ENCODE peak calls at places on chromosome 12, in ten cellular contexts. X is uterus, Z is GM23248, O is IMR-90, P is SK-N-SH, F is psoas muscle, Y is kidney, W is ovary, N is PC-3, B is heart left ventricle. M is an unnamed sample.

GRCh38 chr12:92365333-92365732 is 219.7 kb upstream of the BTG1 start:
- DNase-seq in X (no peak), Z (no peak), O (no peak), P (no peak), F (no peak), Y (no peak), W (no peak), N (no peak), B (no peak), M (no peak)

GRCh38 chr12:57227315-57228115 is 2.0 kb upstream of the SHMT2 start:
- DNase-seq in X (no peak), Z (peak; percentile 56), O (peak; percentile 26), P (no peak), F (no peak), Y (no peak), W (no peak), N (peak; percentile 46), B (no peak), M (no peak)

GRCh38 chr12:50283924-50284236 is 560 bp upstream of the LIMA1 start:
- DNase-seq in X (no peak), Z (peak; percentile 60), O (no peak), P (no peak), F (no peak), Y (no peak), W (no peak), N (no peak), B (no peak), M (no peak)

GRCh38 chr12:100843061-100843460 is 48.5 kb downstream of the ANO4 start:
- DNase-seq in X (no peak), Z (no peak), O (no peak), P (no peak), F (no peak), Y (no peak), W (no peak), N (no peak), B (no peak), M (no peak)

GRCh38 chr12:105090361-105090760 is 6.1 kb upstream of the ALDH1L2 start:
- DNase-seq in X (no peak), Z (no peak), O (no peak), P (no peak), F (no peak), Y (no peak), W (no peak), N (no peak), B (no peak), M (no peak)

GRCh38 chr12:32666510-32666909 is 12.6 kb upstream of the DNM1L start:
- DNase-seq in X (no peak), Z (no peak), O (no peak), P (no peak), F (no peak), Y (no peak), W (no peak), N (peak; percentile 73), B (no peak), M (no peak)

GRCh38 chr12:98974767-98975381 is 329.8 kb downstream of the APAF1 start:
- DNase-seq in X (no peak), Z (no peak), O (no peak), P (no peak), F (no peak), Y (no peak), W (no peak), N (no peak), B (no peak), M (no peak)

GRCh38 chr12:131783915-131784541 is 44.2 kb upstream of the MMP17 start:
- DNase-seq in X (no peak), Z (peak; percentile 96), O (peak; percentile 86), P (no peak), F (no peak), Y (no peak), W (no peak), N (peak; percentile 84), B (no peak), M (no peak)

GRCh38 chr12:45257185-45257585 is 41.3 kb downstream of the ANO6 start:
- DNase-seq in X (no peak), Z (no peak), O (no peak), P (no peak), F (no peak), Y (no peak), W (no peak), N (no peak), B (no peak), M (no peak)

GRCh38 chr12:45260481-45260824 is 44.6 kb downstream of the ANO6 start:
- DNase-seq in X (no peak), Z (no peak), O (no peak), P (no peak), F (no peak), Y (no peak), W (no peak), N (no peak), B (no peak), M (no peak)

GRCh38 chr12:45259732-45260480 is 44.0 kb downstream of the ANO6 start:
- DNase-seq in X (no peak), Z (peak; percentile 70), O (peak; percentile 84), P (no peak), F (no peak), Y (no peak), W (no peak), N (peak; percentile 25), B (no peak), M (no peak)

GRCh38 chr12:45263587-45263986 is 47.7 kb downstream of the ANO6 start:
- DNase-seq in X (no peak), Z (no peak), O (no peak), P (no peak), F (no peak), Y (no peak), W (no peak), N (no peak), B (no peak), M (no peak)

DNA sequence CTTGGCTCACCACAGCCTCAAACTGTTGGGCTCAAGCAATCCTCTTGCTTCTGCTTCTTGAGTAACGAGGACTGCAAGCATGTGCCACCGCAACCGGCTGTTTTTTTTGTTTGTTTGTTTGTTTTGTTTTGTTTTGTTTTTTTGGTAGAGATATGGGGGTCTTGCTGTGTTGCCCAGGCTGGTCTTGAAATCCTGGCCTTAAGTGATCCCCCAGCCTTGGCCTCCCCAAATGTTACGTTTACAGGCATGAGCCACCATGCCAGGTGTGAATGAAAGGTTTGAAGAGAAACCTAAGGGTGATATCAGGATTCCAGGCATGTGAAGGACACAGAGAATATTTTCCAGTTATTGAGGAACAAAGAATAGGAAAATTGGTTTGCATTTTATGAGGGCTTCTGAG is 45.0 kb downstream of the ANO6 start:
- DNase-seq in X (no peak), Z (no peak), O (no peak), P (no peak), F (no peak), Y (no peak), W (no peak), N (no peak), B (no peak), M (no peak)
- H3K4me1 ChIP-seq in X (peaks cover 4% of the 10 kb centered on the region), Z (peaks cover 19% of the 10 kb centered on the region), O (peaks cover 8% of the 10 kb centered on the region), P (peaks cover 10% of the 10 kb centered on the region), F (peaks cover 58% of the 10 kb centered on the region), Y (peaks cover 16% of the 10 kb centered on the region), W (peaks cover 23% of the 10 kb centered on the region), N (no peaks in the 10 kb centered on the region), B (peaks cover 13% of the 10 kb centered on the region), M (no peaks in the 10 kb centered on the region)

GRCh38 chr12:48815281-48816110 is 2.8 kb upstream of the CACNB3 start:
- DNase-seq in X (peak; percentile 80), Z (peak; percentile 88), O (peak; percentile 78), P (peak; percentile 89), F (peak; percentile 72), Y (peak; percentile 91), W (peak; percentile 83), N (peak; percentile 81), B (peak; percentile 83), M (peak; percentile 78)

GRCh38 chr12:48816148-48816854 is 2.0 kb upstream of the CACNB3 start:
- DNase-seq in X (no peak), Z (peak; percentile 26), O (no peak), P (no peak), F (no peak), Y (no peak), W (no peak), N (peak; percentile 41), B (no peak), M (peak; percentile 42)

GRCh38 chr12:48813464-48814312 is 4.6 kb upstream of the CACNB3 start:
- DNase-seq in X (no peak), Z (no peak), O (peak; percentile 50), P (no peak), F (no peak), Y (no peak), W (peak; percentile 67), N (no peak), B (no peak), M (no peak)

GRCh38 chr12:48812389-48812788 is 5.9 kb upstream of the CACNB3 start:
- DNase-seq in X (no peak), Z (no peak), O (no peak), P (no peak), F (no peak), Y (no peak), W (no peak), N (no peak), B (no peak), M (no peak)

DNA sequence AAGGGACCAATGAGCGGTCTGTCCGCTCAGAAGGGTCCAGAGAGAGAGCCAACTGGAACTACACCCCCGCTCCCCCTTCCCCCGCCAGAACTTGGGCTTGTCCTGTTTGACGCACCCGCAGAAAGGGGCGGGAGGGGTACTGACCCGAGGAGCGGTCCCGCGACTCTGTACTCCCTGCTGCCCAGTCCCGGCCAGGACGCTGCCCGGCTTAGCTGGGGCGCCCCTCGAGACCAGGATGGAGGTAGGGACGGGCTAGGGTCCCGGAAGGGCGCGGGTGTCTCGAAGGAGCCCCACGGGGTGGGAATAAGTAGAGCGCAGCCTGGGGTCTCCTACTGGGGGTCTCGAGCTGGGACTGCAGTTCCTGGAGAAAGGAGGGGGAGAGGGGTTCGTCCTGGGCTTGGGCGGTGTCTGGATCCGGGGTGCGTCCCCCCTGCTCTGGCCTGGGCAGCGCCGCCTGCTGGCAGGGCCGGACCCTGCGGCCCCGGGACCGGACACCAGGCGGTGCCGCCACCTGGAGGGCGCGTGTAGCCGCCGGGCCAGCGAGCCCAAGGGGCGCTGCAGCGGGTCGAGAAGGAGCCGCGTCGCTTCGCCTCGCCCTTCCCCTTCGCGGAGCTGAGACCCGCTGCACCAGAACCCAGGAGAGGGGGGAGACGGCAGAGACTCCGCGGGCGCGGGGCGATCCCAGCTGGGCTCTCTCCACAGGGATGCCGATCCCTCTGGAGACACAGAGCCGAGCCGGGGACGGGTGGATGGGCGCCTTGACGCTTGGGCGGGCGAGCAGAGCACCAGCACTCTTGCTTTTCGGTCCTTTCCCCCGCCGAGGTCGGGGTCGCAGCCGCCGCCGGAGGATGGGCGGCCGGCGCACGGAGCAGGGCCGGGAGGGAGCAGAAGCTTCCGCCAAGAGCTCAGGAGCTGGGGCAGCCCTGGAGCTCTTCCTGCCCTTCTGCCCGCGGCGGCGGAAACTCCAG is 3.7 kb upstream of the CACNB3 start:
- DNase-seq in X (peak; percentile 87), Z (peak; percentile 92), O (peak; percentile 75), P (peak; percentile 96), F (peak; percentile 86), Y (peak; percentile 93), W (peak; percentile 88), N (peak; percentile 82), B (peak; percentile 84), M (peak; percentile 81)
- H3K4me1 ChIP-seq in X (peaks cover 12% of the 10 kb centered on the region), Z (peaks cover 36% of the 10 kb centered on the region), O (peaks cover 39% of the 10 kb centered on the region), P (peaks cover 38% of the 10 kb centered on the region), F (peaks cover 7% of the 10 kb centered on the region), Y (peaks cover 29% of the 10 kb centered on the region), W (peaks cover 29% of the 10 kb centered on the region), N (peaks cover 36% of the 10 kb centered on the region), B (peaks cover 13% of the 10 kb centered on the region), M (peaks cover 2% of the 10 kb centered on the region)

GRCh38 chr12:116186482-116187157 is 90.9 kb downstream of the MED13L start:
- DNase-seq in X (no peak), Z (no peak), O (no peak), P (no peak), F (no peak), Y (no peak), W (no peak), N (no peak), B (no peak), M (no peak)
- H3K4me1 ChIP-seq in X (peaks cover 4% of the 10 kb centered on the region), Z (peaks cover 42% of the 10 kb centered on the region), O (peaks cover 6% of the 10 kb centered on the region), P (peaks cover 4% of the 10 kb centered on the region), F (peaks cover 75% of the 10 kb centered on the region), Y (peaks cover 11% of the 10 kb centered on the region), W (peaks cover 12% of the 10 kb centered on the region), N (no peaks in the 10 kb centered on the region), B (peaks cover 13% of the 10 kb centered on the region), M (no peaks in the 10 kb centered on the region)

GRCh38 chr12:88572785-88573565 is 7.3 kb downstream of the KITLG start:
- DNase-seq in X (no peak), Z (peak; percentile 37), O (no peak), P (no peak), F (no peak), Y (no peak), W (no peak), N (no peak), B (no peak), M (no peak)

GRCh38 chr12:88571543-88571942 is 8.7 kb downstream of the KITLG start:
- DNase-seq in X (no peak), Z (peak; percentile 59), O (no peak), P (no peak), F (no peak), Y (no peak), W (no peak), N (no peak), B (no peak), M (no peak)

GRCh38 chr12:88575361-88575959 is 4.8 kb downstream of the KITLG start:
- DNase-seq in X (no peak), Z (no peak), O (no peak), P (no peak), F (no peak), Y (no peak), W (no peak), N (no peak), B (no peak), M (no peak)

GRCh38 chr12:88577537-88577936 is 2.7 kb downstream of the KITLG start:
- DNase-seq in X (no peak), Z (peak; percentile 67), O (no peak), P (no peak), F (no peak), Y (no peak), W (no peak), N (peak; percentile 60), B (no peak), M (no peak)

DNA sequence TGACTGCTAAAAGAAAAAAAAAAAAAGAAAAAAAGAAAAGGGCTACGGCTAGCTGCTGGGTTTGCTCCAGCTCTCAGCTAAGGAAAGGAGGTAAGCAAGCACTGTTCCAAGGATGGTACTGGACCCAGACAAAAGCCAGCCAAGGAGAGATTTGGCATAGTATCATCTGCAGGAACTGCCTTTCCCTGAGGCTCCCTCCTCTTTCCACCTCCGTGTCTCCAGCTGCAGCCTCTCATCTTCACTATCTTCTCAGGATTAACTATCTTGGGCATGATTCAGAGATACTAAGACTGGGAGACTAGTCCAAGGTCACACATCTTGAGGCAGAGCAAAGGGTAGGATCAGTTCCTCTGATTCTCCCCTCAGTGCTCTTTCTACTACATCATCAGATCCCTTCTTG is 6.0 kb downstream of the KITLG start:
- DNase-seq in X (no peak), Z (peak; percentile 33), O (peak; percentile 45), P (no peak), F (no peak), Y (no peak), W (no peak), N (no peak), B (no peak), M (no peak)
- H3K4me1 ChIP-seq in X (peaks cover 8% of the 10 kb centered on the region), Z (peaks cover 80% of the 10 kb centered on the region), O (peaks cover 15% of the 10 kb centered on the region), P (peaks cover 10% of the 10 kb centered on the region), F (peaks cover 4% of the 10 kb centered on the region), Y (peaks cover 12% of the 10 kb centered on the region), W (peaks cover 14% of the 10 kb centered on the region), N (peaks cover 43% of the 10 kb centered on the region), B (no peaks in the 10 kb centered on the region), M (no peaks in the 10 kb centered on the region)